ENCODE peak calls at places on chromosomes 16 and 17, in nine cellular contexts. One of them, this sample, is unnamed.
A peak's percentile ranks its signal among the peaks of the same experiment; 100 is the strongest.

GRCh38 chr16:85274924-85275323 is 162.7 kb upstream of the CIBAR2 start:
- DNase-seq in fibroblast of villous mesenchyme: peak; percentile 23
- DNase-seq in neural crest cell: no peak
- DNase-seq in body of pancreas: no peak
- DNase-seq in mammary epithelial cell: no peak
- DNase-seq in HCT116: no peak
- DNase-seq in AG09309: no peak
- DNase-seq in cardiac fibroblast: no peak
- DNase-seq in colonic mucosa: no peak
- DNase-seq in this sample: no peak

GRCh38 chr17:5902671-5903070 is 167.5 kb upstream of the WSCD1 start:
- DNase-seq in AG09309: no peak
- DNase-seq in cardiac fibroblast: no peak
- DNase-seq in mammary epithelial cell: no peak
- DNase-seq in HCT116: no peak
- DNase-seq in colonic mucosa: no peak
- DNase-seq in body of pancreas: no peak
- DNase-seq in neural crest cell: no peak
- DNase-seq in fibroblast of villous mesenchyme: no peak
- DNase-seq in this sample: no peak

GRCh38 chr16:70378869-70379493 is 32.3 kb downstream of the DDX19A start:
- DNase-seq in fibroblast of villous mesenchyme: no peak
- DNase-seq in HCT116: no peak
- DNase-seq in AG09309: no peak
- DNase-seq in neural crest cell: no peak
- DNase-seq in mammary epithelial cell: no peak
- DNase-seq in body of pancreas: no peak
- DNase-seq in colonic mucosa: no peak
- DNase-seq in cardiac fibroblast: no peak
- DNase-seq in this sample: no peak

GRCh38 chr17:10177921-10178788 is 20.3 kb downstream of the GAS7 start:
- DNase-seq in AG09309: no peak
- DNase-seq in colonic mucosa: no peak
- DNase-seq in HCT116: no peak
- DNase-seq in body of pancreas: no peak
- DNase-seq in cardiac fibroblast: peak; percentile 57
- DNase-seq in mammary epithelial cell: no peak
- DNase-seq in fibroblast of villous mesenchyme: peak; percentile 62
- DNase-seq in neural crest cell: no peak
- DNase-seq in this sample: peak; percentile 32

GRCh38 chr17:42612013-42612412 is 2.5 kb downstream of the TUBG1 start:
- DNase-seq in HCT116: no peak
- DNase-seq in colonic mucosa: no peak
- DNase-seq in AG09309: no peak
- DNase-seq in mammary epithelial cell: no peak
- DNase-seq in body of pancreas: no peak
- DNase-seq in neural crest cell: no peak
- DNase-seq in cardiac fibroblast: no peak
- DNase-seq in fibroblast of villous mesenchyme: no peak
- DNase-seq in this sample: no peak

GRCh38 chr16:4277987-4278513 is 5.2 kb upstream of the TFAP4 start:
- DNase-seq in AG09309: no peak
- DNase-seq in mammary epithelial cell: no peak
- DNase-seq in body of pancreas: no peak
- DNase-seq in colonic mucosa: no peak
- DNase-seq in fibroblast of villous mesenchyme: no peak
- DNase-seq in cardiac fibroblast: no peak
- DNase-seq in neural crest cell: no peak
- DNase-seq in HCT116: no peak
- DNase-seq in this sample: no peak

GRCh38 chr16:81189100-81189664 is 49.3 kb upstream of the BCO1 start:
- DNase-seq in cardiac fibroblast: peak; percentile 96
- DNase-seq in AG09309: peak; percentile 24
- DNase-seq in HCT116: no peak
- DNase-seq in colonic mucosa: peak; percentile 66
- DNase-seq in mammary epithelial cell: no peak
- DNase-seq in neural crest cell: no peak
- DNase-seq in fibroblast of villous mesenchyme: peak; percentile 89
- DNase-seq in body of pancreas: peak; percentile 67
- DNase-seq in this sample: no peak

GRCh38 chr16:54210437-54211081 is 76.0 kb downstream of the IRX3 start:
- DNase-seq in fibroblast of villous mesenchyme: peak; percentile 38
- DNase-seq in HCT116: no peak
- DNase-seq in body of pancreas: no peak
- DNase-seq in AG09309: no peak
- DNase-seq in mammary epithelial cell: no peak
- DNase-seq in neural crest cell: no peak
- DNase-seq in cardiac fibroblast: no peak
- DNase-seq in colonic mucosa: no peak
- DNase-seq in this sample: no peak

GRCh38 chr16:23508589-23509440 is 1.5 kb downstream of the GGA2 start:
- DNase-seq in colonic mucosa: peak; percentile 58
- DNase-seq in body of pancreas: peak; percentile 38
- DNase-seq in fibroblast of villous mesenchyme: peak; percentile 55
- DNase-seq in AG09309: no peak
- DNase-seq in neural crest cell: peak; percentile 2
- DNase-seq in mammary epithelial cell: no peak
- DNase-seq in HCT116: no peak
- DNase-seq in cardiac fibroblast: peak; percentile 24
- DNase-seq in this sample: peak; percentile 28

DNA sequence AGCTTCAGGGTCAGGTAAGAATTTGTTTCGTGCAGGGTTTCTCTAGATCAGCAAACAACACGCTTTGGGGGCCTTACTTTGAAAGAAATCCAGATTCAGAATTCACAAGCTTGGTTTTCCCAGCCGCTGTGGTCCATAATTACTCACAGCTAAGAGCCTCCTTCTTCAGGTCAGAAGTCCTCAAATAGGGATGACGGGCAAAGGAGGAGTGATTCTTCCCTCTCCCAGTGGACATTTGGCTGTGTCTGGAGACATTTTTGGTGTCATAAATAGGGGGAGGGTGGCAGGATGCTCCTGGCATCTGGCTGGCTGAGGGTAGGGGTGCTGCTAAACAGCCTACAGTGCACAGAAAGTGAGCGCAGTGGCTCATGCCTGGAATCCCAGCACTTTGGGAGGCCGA is 48.6 kb upstream of the USP7 start:
- DNase-seq in body of pancreas: no peak
- DNase-seq in cardiac fibroblast: no peak
- DNase-seq in colonic mucosa: no peak
- DNase-seq in HCT116: no peak
- DNase-seq in neural crest cell: no peak
- DNase-seq in AG09309: no peak
- DNase-seq in fibroblast of villous mesenchyme: no peak
- DNase-seq in mammary epithelial cell: no peak
- DNase-seq in this sample: no peak
- TF ChIP-seq CTCF in body of pancreas: no peak
- TF ChIP-seq CTCF in cardiac fibroblast: no peak
- TF ChIP-seq CTCF in colonic mucosa: no peak
- TF ChIP-seq CTCF in HCT116: no peak
- TF ChIP-seq CTCF in neural crest cell: no peak
- TF ChIP-seq CTCF in AG09309: no peak
- TF ChIP-seq CTCF in fibroblast of villous mesenchyme: no peak
- TF ChIP-seq CTCF in mammary epithelial cell: no peak
- TF ChIP-seq CTCF in this sample: no peak

GRCh38 chr17:82377924-82378740 is 6.6 kb downstream of the UTS2R start:
- DNase-seq in mammary epithelial cell: no peak
- DNase-seq in cardiac fibroblast: no peak
- DNase-seq in body of pancreas: no peak
- DNase-seq in HCT116: no peak
- DNase-seq in colonic mucosa: no peak
- DNase-seq in neural crest cell: no peak
- DNase-seq in AG09309: no peak
- DNase-seq in fibroblast of villous mesenchyme: no peak
- DNase-seq in this sample: no peak
- TF ChIP-seq CTCF in mammary epithelial cell: no peak
- TF ChIP-seq CTCF in cardiac fibroblast: no peak
- TF ChIP-seq CTCF in body of pancreas: no peak
- TF ChIP-seq CTCF in HCT116: no peak
- TF ChIP-seq CTCF in colonic mucosa: no peak
- TF ChIP-seq CTCF in neural crest cell: no peak
- TF ChIP-seq CTCF in AG09309: no peak
- TF ChIP-seq CTCF in fibroblast of villous mesenchyme: no peak
- TF ChIP-seq CTCF in this sample: no peak

GRCh38 chr17:75010683-75011406 is 1.6 kb upstream of the MRPL58 start:
- DNase-seq in body of pancreas: peak; percentile 62
- DNase-seq in fibroblast of villous mesenchyme: peak; percentile 73
- DNase-seq in AG09309: no peak
- DNase-seq in HCT116: no peak
- DNase-seq in neural crest cell: no peak
- DNase-seq in colonic mucosa: peak; percentile 60
- DNase-seq in cardiac fibroblast: peak; percentile 48
- DNase-seq in mammary epithelial cell: peak; percentile 79
- DNase-seq in this sample: peak; percentile 71
- TF ChIP-seq CTCF in body of pancreas: no peak
- TF ChIP-seq CTCF in fibroblast of villous mesenchyme: no peak
- TF ChIP-seq CTCF in AG09309: no peak
- TF ChIP-seq CTCF in HCT116: no peak
- TF ChIP-seq CTCF in neural crest cell: no peak
- TF ChIP-seq CTCF in colonic mucosa: no peak
- TF ChIP-seq CTCF in cardiac fibroblast: no peak
- TF ChIP-seq CTCF in mammary epithelial cell: no peak
- TF ChIP-seq CTCF in this sample: no peak

DNA sequence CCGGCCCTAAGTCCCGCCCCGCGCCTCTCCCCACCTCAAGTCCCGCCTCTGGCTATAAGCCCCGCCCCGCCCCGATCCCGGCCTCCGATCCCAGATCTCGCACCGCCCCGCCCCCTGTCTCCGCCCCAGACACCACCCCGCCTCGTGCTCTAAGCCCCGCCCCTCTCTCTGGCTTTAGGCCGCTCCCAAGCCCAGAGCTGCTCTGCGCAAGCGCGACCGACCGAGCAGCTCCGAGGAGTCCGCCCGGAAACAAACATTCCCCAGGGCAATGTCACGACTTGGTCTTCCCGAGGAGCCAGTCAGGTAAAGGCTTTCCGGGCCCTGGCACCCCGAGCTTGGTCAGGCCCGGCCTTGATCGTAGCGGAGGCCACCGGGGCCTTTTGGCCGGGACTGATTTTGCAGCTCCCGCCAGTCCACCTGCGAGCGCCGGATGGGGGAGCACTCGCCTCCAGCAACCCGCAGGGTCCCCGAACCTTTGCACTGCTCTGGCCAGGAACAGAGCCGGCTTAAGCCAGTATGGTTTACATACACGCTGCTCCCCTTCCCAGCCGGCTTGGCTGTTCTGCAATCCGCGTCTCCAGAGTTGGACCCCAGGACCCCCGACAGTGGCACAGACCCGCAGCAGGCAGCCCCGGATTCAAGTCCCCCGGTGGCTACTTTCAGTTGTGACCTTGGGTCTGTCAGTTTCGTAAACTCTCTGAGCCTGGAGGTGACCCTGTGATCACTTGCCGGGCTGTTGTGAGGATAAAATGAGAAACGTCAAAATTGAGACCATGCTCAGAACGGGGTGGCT is at the start of gene NUDT7:
- DNase-seq in cardiac fibroblast: peak; percentile 98
- DNase-seq in AG09309: peak; percentile 82
- DNase-seq in HCT116: peak; percentile 92
- DNase-seq in fibroblast of villous mesenchyme: peak; percentile 98
- DNase-seq in neural crest cell: peak; percentile 99
- DNase-seq in colonic mucosa: peak; percentile 99
- DNase-seq in body of pancreas: peak; percentile 100
- DNase-seq in mammary epithelial cell: peak; percentile 94
- DNase-seq in this sample: peak; percentile 100
- TF ChIP-seq CTCF in cardiac fibroblast: no peak
- TF ChIP-seq CTCF in AG09309: peak; percentile 11
- TF ChIP-seq CTCF in HCT116: peak; percentile 22
- TF ChIP-seq CTCF in fibroblast of villous mesenchyme: peak; percentile 21
- TF ChIP-seq CTCF in neural crest cell: no peak
- TF ChIP-seq CTCF in colonic mucosa: no peak
- TF ChIP-seq CTCF in body of pancreas: no peak
- TF ChIP-seq CTCF in mammary epithelial cell: peak; percentile 33
- TF ChIP-seq CTCF in this sample: no peak

GRCh38 chr17:18002171-18002570 is 29.5 kb downstream of the DRC3 start:
- DNase-seq in body of pancreas: no peak
- DNase-seq in fibroblast of villous mesenchyme: peak; percentile 41
- DNase-seq in cardiac fibroblast: no peak
- DNase-seq in colonic mucosa: no peak
- DNase-seq in HCT116: no peak
- DNase-seq in AG09309: no peak
- DNase-seq in neural crest cell: no peak
- DNase-seq in mammary epithelial cell: no peak
- DNase-seq in this sample: no peak

GRCh38 chr17:18000044-18000443 is 27.4 kb downstream of the DRC3 start:
- DNase-seq in fibroblast of villous mesenchyme: no peak
- DNase-seq in colonic mucosa: no peak
- DNase-seq in AG09309: no peak
- DNase-seq in mammary epithelial cell: no peak
- DNase-seq in cardiac fibroblast: no peak
- DNase-seq in HCT116: no peak
- DNase-seq in neural crest cell: no peak
- DNase-seq in body of pancreas: no peak
- DNase-seq in this sample: no peak

GRCh38 chr17:17998934-17999333 is 26.3 kb downstream of the DRC3 start:
- DNase-seq in cardiac fibroblast: no peak
- DNase-seq in colonic mucosa: no peak
- DNase-seq in HCT116: no peak
- DNase-seq in neural crest cell: no peak
- DNase-seq in mammary epithelial cell: no peak
- DNase-seq in AG09309: no peak
- DNase-seq in fibroblast of villous mesenchyme: no peak
- DNase-seq in body of pancreas: no peak
- DNase-seq in this sample: no peak

GRCh38 chr17:17994770-17995169 is 22.1 kb downstream of the DRC3 start:
- DNase-seq in neural crest cell: no peak
- DNase-seq in mammary epithelial cell: no peak
- DNase-seq in fibroblast of villous mesenchyme: no peak
- DNase-seq in colonic mucosa: no peak
- DNase-seq in cardiac fibroblast: no peak
- DNase-seq in HCT116: no peak
- DNase-seq in body of pancreas: no peak
- DNase-seq in AG09309: no peak
- DNase-seq in this sample: no peak

GRCh38 chr17:17999364-18000007 is 26.8 kb downstream of the DRC3 start:
- DNase-seq in body of pancreas: no peak
- DNase-seq in colonic mucosa: no peak
- DNase-seq in fibroblast of villous mesenchyme: no peak
- DNase-seq in cardiac fibroblast: no peak
- DNase-seq in AG09309: no peak
- DNase-seq in mammary epithelial cell: peak; percentile 11
- DNase-seq in HCT116: no peak
- DNase-seq in neural crest cell: no peak
- DNase-seq in this sample: no peak
- TF ChIP-seq CTCF in body of pancreas: no peak
- TF ChIP-seq CTCF in colonic mucosa: no peak
- TF ChIP-seq CTCF in fibroblast of villous mesenchyme: no peak
- TF ChIP-seq CTCF in cardiac fibroblast: no peak
- TF ChIP-seq CTCF in AG09309: no peak
- TF ChIP-seq CTCF in mammary epithelial cell: no peak
- TF ChIP-seq CTCF in HCT116: no peak
- TF ChIP-seq CTCF in neural crest cell: no peak
- TF ChIP-seq CTCF in this sample: no peak